ENCODE peak calls at places on chromosomes 4 and X, in four cellular contexts. P is kidney glomerular epithelial cell; Z is naive thymus-derived CD8-positive, alpha-beta T cell; C is EL. V is an unnamed sample.

GRCh38 chr4:84915396-84915780 is 51.1 kb downstream of the WDFY3 start:
- DNase-seq in P (no peak), Z (no peak), C (no peak), V (no peak)

GRCh38 chr4:56772134-56772533 is 49.4 kb downstream of the SPINK2 start:
- DNase-seq in P (no peak), Z (no peak), C (no peak), V (no peak)

GRCh38 chr4:137956256-137956655 is 285.9 kb downstream of the SLC7A11 start:
- DNase-seq in P (no peak), Z (no peak), C (peak), V (no peak)

GRCh38 chr4:141158219-141158618 is 24.9 kb upstream of the RNF150 start:
- DNase-seq in P (peak), Z (no peak), C (peak), V (peak)

GRCh38 chr4:35539404-35540055 is 704.8 kb downstream of the ARAP2 start:
- DNase-seq in P (no peak), Z (no peak), C (no peak), V (no peak)

GRCh38 chrX:136156560-136157117 is 9.3 kb downstream of the FHL1 start:
- DNase-seq in P (no peak), Z (no peak), C (no peak), V (no peak)

GRCh38 chrX:2801223-2801622 is 27.5 kb upstream of the GYG2 start:
- DNase-seq in P (no peak), Z (no peak), C (no peak), V (no peak)

GRCh38 chr4:7068883-7069282 is 1.0 kb upstream of the GRPEL1 start:
- DNase-seq in P (no peak), Z (no peak), C (peak), V (no peak)

GRCh38 chr4:21211836-21212235 is 511.6 kb downstream of the PACRGL start:
- DNase-seq in P (no peak), Z (no peak), C (no peak), V (no peak)

GRCh38 chrX:53282313-53282712 is 929 bp upstream of the IQSEC2 start:
- DNase-seq in P (no peak), Z (no peak), C (no peak), V (no peak)

GRCh38 chrX:97597954-97598353 is 714.2 kb downstream of the RPA4 start:
- DNase-seq in P (no peak), Z (no peak), C (no peak), V (no peak)

GRCh38 chr4:98851806-98852205 is 77.1 kb downstream of the EIF4E start:
- DNase-seq in P (no peak), Z (no peak), C (peak), V (no peak)

GRCh38 chr4:21827575-21827974 is 121.0 kb downstream of the KCNIP4 start:
- DNase-seq in P (no peak), Z (no peak), C (no peak), V (no peak)

GRCh38 chr4:110197421-110198398 is 705 bp downstream of the ELOVL6 start:
- DNase-seq in P (peak), Z (peak), C (peak), V (peak)

GRCh38 chrX:133314297-133314696 is 96.1 kb upstream of the TFDP3 start:
- DNase-seq in P (no peak), Z (no peak), C (no peak), V (no peak)

GRCh38 chr4:42671431-42672194 is 14.7 kb upstream of the ATP8A1 start:
- DNase-seq in P (no peak), Z (peak), C (no peak), V (no peak)

GRCh38 chrX:12814434-12814833 is 23.2 kb downstream of the PRPS2 start:
- DNase-seq in P (no peak), Z (peak), C (peak), V (peak)

GRCh38 chrX:136711147-136711546 is 63.2 kb downstream of the CD40LG start:
- DNase-seq in P (peak), Z (no peak), C (peak), V (peak)

GRCh38 chrX:119541188-119541587 is 24.0 kb downstream of the STEEP1 start:
- DNase-seq in P (peak), Z (no peak), C (peak), V (peak)

GRCh38 chr4:95606739-95607138 is 58.0 kb upstream of the UNC5C start:
- DNase-seq in P (no peak), Z (no peak), C (no peak), V (no peak)

GRCh38 chr4:119682080-119682479 is 53.5 kb upstream of the PDE5A start:
- DNase-seq in P (no peak), Z (no peak), C (no peak), V (no peak)

GRCh38 chr4:2837904-2838496 is 5.6 kb upstream of the ADD1 start:
- DNase-seq in P (no peak), Z (peak), C (peak), V (no peak)

GRCh38 chrX:113421432-113421831 is 580.8 kb upstream of the AMOT start:
- DNase-seq in P (no peak), Z (no peak), C (no peak), V (no peak)

GRCh38 chr4:140937866-140938265 is 181.7 kb upstream of the TBC1D9 start:
- DNase-seq in P (peak), Z (no peak), C (peak), V (no peak)

GRCh38 chr4:111074523-111075114 is 451.7 kb upstream of the PITX2 start:
- DNase-seq in P (no peak), Z (no peak), C (no peak), V (no peak)

GRCh38 chr4:149896428-149896827 is 80.8 kb upstream of the IQCM start:
- DNase-seq in P (peak), Z (no peak), C (peak), V (peak)

GRCh38 chrX:38287669-38288068 is 39.6 kb downstream of the RPGR start:
- DNase-seq in P (no peak), Z (no peak), C (no peak), V (no peak)

GRCh38 chr4:125368161-125368560 is 53.4 kb downstream of the FAT4 start:
- DNase-seq in P (no peak), Z (no peak), C (peak), V (no peak)

GRCh38 chr4:169238445-169238844 is 32.3 kb downstream of the SH3RF1 start:
- DNase-seq in P (peak), Z (no peak), C (peak), V (no peak)

GRCh38 chr4:40458109-40458508 is 123.0 kb downstream of the CHRNA9 start:
- DNase-seq in P (no peak), Z (no peak), C (no peak), V (no peak)

GRCh38 chr4:1928356-1929235 is 57.4 kb downstream of the NSD2 start:
- DNase-seq in P (no peak), Z (no peak), C (peak), V (no peak)

GRCh38 chr4:57068237-57068981 is 41.8 kb downstream of the IGFBP7 start:
- DNase-seq in P (no peak), Z (no peak), C (no peak), V (no peak)

GRCh38 chr4:168667397-168667796 is 170.5 kb downstream of the PALLD start:
- DNase-seq in P (no peak), Z (no peak), C (no peak), V (no peak)

GRCh38 chrX:42604302-42604701 is 173.7 kb downstream of the PPP1R2C start:
- DNase-seq in P (no peak), Z (no peak), C (no peak), V (no peak)

GRCh38 chr4:21656832-21657231 is 291.7 kb downstream of the KCNIP4 start:
- DNase-seq in P (peak), Z (no peak), C (peak), V (peak)